ENCODE peak calls at places on chromosomes 7 and 10, in six cellular contexts. T, W, B, U, H and Y are unnamed samples.

GRCh38 chr10:53395449-53395848 is 622.9 kb upstream of the MBL2 start:
- DNase-seq in W (no peak), T (no peak), B (no peak), U (no peak), H (no peak), Y (no peak)

GRCh38 chr7:84492565-84493034 is 298.0 kb upstream of the SEMA3A start:
- DNase-seq in U (no peak), T (no peak), H (no peak), B (no peak), W (no peak), Y (no peak)

GRCh38 chr7:22949944-22950343 is 64.0 kb downstream of the HYCC1 start:
- DNase-seq in W (no peak), B (no peak), H (no peak), U (no peak), T (no peak), Y (no peak)

GRCh38 chr10:13074562-13075451 is 25.2 kb upstream of the OPTN start:
- DNase-seq in H (peak; percentile 72), W (peak; percentile 81), U (peak; percentile 10), T (peak; percentile 30), B (peak; percentile 67), Y (no peak)

GRCh38 chr7:126727930-126728331 is 524.8 kb downstream of the GRM8 start:
- DNase-seq in T (no peak), U (no peak), W (no peak), B (no peak), H (peak; percentile 30), Y (no peak)

GRCh38 chr7:158278745-158279320 is 308.8 kb downstream of the PTPRN2 start:
- DNase-seq in H (no peak), W (no peak), T (no peak), U (no peak), B (no peak), Y (no peak)

GRCh38 chr7:140326116-140326928 is 72.0 kb downstream of the SLC37A3 start:
- DNase-seq in U (peak; percentile 32), T (peak; percentile 5), H (peak; percentile 66), W (peak; percentile 80), B (peak; percentile 64), Y (peak; percentile 56)

GRCh38 chr7:44634839-44635591 is 28.6 kb downstream of the OGDH start:
- DNase-seq in T (no peak), B (no peak), W (no peak), H (no peak), U (no peak), Y (no peak)

GRCh38 chr10:130989670-130990247 is 321.8 kb downstream of the TCERG1L start:
- DNase-seq in H (no peak), W (no peak), U (no peak), B (no peak), T (no peak), Y (no peak)

GRCh38 chr7:1917221-1918062 is 247.4 kb downstream of the ELFN1 start:
- DNase-seq in W (no peak), U (no peak), T (no peak), B (no peak), H (no peak), Y (no peak)

GRCh38 chr10:103086261-103086660 is 106.8 kb downstream of the NT5C2 start:
- DNase-seq in B (no peak), W (no peak), U (no peak), H (no peak), T (no peak), Y (no peak)

GRCh38 chr7:133775201-133775600 is 351.9 kb upstream of the LRGUK start:
- DNase-seq in T (no peak), U (no peak), B (no peak), W (no peak), H (no peak), Y (no peak)

GRCh38 chr7:5426226-5426475 is 2.5 kb upstream of the TNRC18 start:
- DNase-seq in W (no peak), U (no peak), H (no peak), T (no peak), B (peak; percentile 46), Y (no peak)

GRCh38 chr7:131546583-131547111 is 9.8 kb downstream of the PODXL start:
- DNase-seq in H (peak; percentile 71), B (peak; percentile 17), W (peak; percentile 76), T (no peak), U (no peak), Y (peak; percentile 28)

GRCh38 chr10:97037365-97038361 is 148.1 kb downstream of the SLIT1 start:
- DNase-seq in W (peak; percentile 87), U (peak; percentile 52), T (peak; percentile 79), H (peak; percentile 90), B (peak; percentile 77), Y (peak; percentile 68)

GRCh38 chr7:123798527-123799188 is 46.3 kb upstream of the HYAL4 start:
- DNase-seq in B (no peak), H (no peak), W (no peak), U (no peak), T (no peak), Y (no peak)

GRCh38 chr10:122863796-122864592 is 15.4 kb downstream of the FAM24B start:
- DNase-seq in T (no peak), W (no peak), H (no peak), U (no peak), B (no peak), Y (no peak)

GRCh38 chr10:89171996-89172395 is 35.1 kb downstream of the CH25H start:
- DNase-seq in W (no peak), U (no peak), T (no peak), B (no peak), H (no peak), Y (no peak)